ENCODE peak calls at places on chromosomes 11 and 22, in seven cellular contexts. H is A673, E is A549, P is lower lobe of right lung, Y is breast epithelium, L is spleen, B is upper lobe of right lung. G is an unnamed sample.

GRCh38 chr11:61354208-61354607 is 7.5 kb downstream of the CYB561A3 start:
- DNase-seq in H (no peak), E (no peak), P (no peak), Y (no peak), L (peak; percentile 13), B (no peak), G (no peak)

GRCh38 chr11:131907371-131907770 is 537.0 kb downstream of the NTM start:
- DNase-seq in H (peak; percentile 31), E (no peak), P (no peak), Y (no peak), L (no peak), B (no peak), G (no peak)

GRCh38 chr11:128549256-128549944 is 38.0 kb downstream of the ETS1 start:
- DNase-seq in H (no peak), E (no peak), P (no peak), Y (no peak), L (peak; percentile 81), B (no peak), G (peak; percentile 93)

GRCh38 chr11:11798586-11799438 is 43.0 kb upstream of the USP47 start:
- DNase-seq in H (peak; percentile 75), E (peak; percentile 77), P (peak; percentile 86), Y (peak; percentile 74), L (peak; percentile 92), B (peak; percentile 89), G (peak; percentile 89)

GRCh38 chr22:42622061-42622710 is 7.5 kb upstream of the POLDIP3 start:
- DNase-seq in H (no peak), E (no peak), P (no peak), Y (no peak), L (no peak), B (no peak), G (no peak)

GRCh38 chr11:126700773-126701554 is 299.6 kb downstream of the KIRREL3 start:
- DNase-seq in H (no peak), E (no peak), P (no peak), Y (no peak), L (no peak), B (no peak), G (no peak)

GRCh38 chr11:123145220-123145619 is 49.8 kb downstream of the CLMP start:
- DNase-seq in H (no peak), E (peak; percentile 94), P (no peak), Y (no peak), L (no peak), B (peak; percentile 68), G (peak; percentile 75)

GRCh38 chr11:5831196-5831829 is 10.4 kb downstream of the OR52E6 start:
- DNase-seq in H (peak; percentile 9), E (no peak), P (no peak), Y (no peak), L (no peak), B (no peak), G (no peak)

GRCh38 chr22:29211066-29211841 is 5.6 kb downstream of the EMID1 start:
- DNase-seq in H (no peak), E (no peak), P (no peak), Y (no peak), L (no peak), B (no peak), G (no peak)

GRCh38 chr11:12860827-12861226 is 148.3 kb upstream of the RASSF10 start:
- DNase-seq in H (no peak), E (no peak), P (no peak), Y (no peak), L (no peak), B (no peak), G (no peak)

GRCh38 chr11:69411257-69411924 is 70.1 kb upstream of the LINC01488 start:
- DNase-seq in H (no peak), E (no peak), P (no peak), Y (no peak), L (no peak), B (no peak), G (no peak)

GRCh38 chr11:57279131-57279530 is 42.1 kb upstream of the APLNR start:
- DNase-seq in H (no peak), E (no peak), P (no peak), Y (no peak), L (no peak), B (no peak), G (no peak)

GRCh38 chr11:25415793-25416192 is 916.1 kb upstream of the ANO3 start:
- DNase-seq in H (no peak), E (no peak), P (no peak), Y (no peak), L (no peak), B (no peak), G (no peak)

GRCh38 chr11:64306876-64307622 is 1.7 kb downstream of the ESRRA start:
- DNase-seq in H (no peak), E (peak; percentile 18), P (peak; percentile 74), Y (no peak), L (peak; percentile 87), B (peak; percentile 86), G (peak; percentile 79)

GRCh38 chr22:41444360-41445170 is 2.0 kb downstream of the TOB2 start:
- DNase-seq in H (peak; percentile 99), E (peak; percentile 77), P (peak; percentile 92), Y (peak; percentile 92), L (peak; percentile 95), B (peak; percentile 94), G (peak; percentile 96)

GRCh38 chr11:12674936-12675696 is 895 bp downstream of the TEAD1 start:
- DNase-seq in H (peak; percentile 67), E (no peak), P (peak; percentile 50), Y (peak; percentile 43), L (no peak), B (peak; percentile 70), G (peak; percentile 79)

GRCh38 chr22:39524089-39524752 is 3.9 kb downstream of the ATF4 start:
- DNase-seq in H (no peak), E (no peak), P (peak; percentile 42), Y (no peak), L (no peak), B (no peak), G (peak; percentile 62)

GRCh38 chr22:31337178-31337577 is 9.0 kb downstream of the PATZ1 start:
- DNase-seq in H (no peak), E (no peak), P (no peak), Y (peak; percentile 64), L (no peak), B (no peak), G (peak; percentile 83)

GRCh38 chr22:31133911-31134310 is 6.4 kb downstream of the PLA2G3 start:
- DNase-seq in H (no peak), E (no peak), P (no peak), Y (no peak), L (peak; percentile 70), B (no peak), G (no peak)

GRCh38 chr22:46250783-46251125 is 661 bp upstream of the CDPF1 start:
- DNase-seq in H (no peak), E (no peak), P (no peak), Y (no peak), L (no peak), B (no peak), G (no peak)

GRCh38 chr11:72752088-72752914 is at the start of gene ARAP1:
- DNase-seq in H (peak; percentile 86), E (peak; percentile 91), P (peak; percentile 85), Y (peak; percentile 52), L (peak; percentile 96), B (peak; percentile 91), G (peak; percentile 92)

GRCh38 chr11:117903505-117904382 is 25.5 kb downstream of the TMPRSS13 start:
- DNase-seq in H (no peak), E (no peak), P (no peak), Y (no peak), L (peak; percentile 54), B (no peak), G (no peak)

GRCh38 chr11:108324587-108324986 is 101.7 kb downstream of the ATM start:
- DNase-seq in H (peak; percentile 90), E (no peak), P (no peak), Y (no peak), L (no peak), B (no peak), G (no peak)

GRCh38 chr11:103109818-103110388 is 677 bp downstream of the DYNC2H1 start:
- DNase-seq in H (peak; percentile 55), E (no peak), P (no peak), Y (peak; percentile 21), L (peak; percentile 75), B (no peak), G (peak; percentile 49)

GRCh38 chr11:48880021-48880441 is 103.7 kb downstream of the TRIM51G start:
- DNase-seq in H (no peak), E (no peak), P (peak; percentile 24), Y (no peak), L (peak; percentile 58), B (peak; percentile 59), G (peak; percentile 59)

GRCh38 chr22:40654522-40655167 is 18.1 kb upstream of the MRTFA start:
- DNase-seq in H (peak; percentile 82), E (peak; percentile 41), P (no peak), Y (peak; percentile 37), L (no peak), B (no peak), G (no peak)

GRCh38 chr22:17087176-17088131 is 2.7 kb downstream of the IL17RA start:
- DNase-seq in H (no peak), E (no peak), P (no peak), Y (no peak), L (no peak), B (peak; percentile 30), G (no peak)

GRCh38 chr11:77724639-77725038 is 87.0 kb upstream of the CLNS1A start:
- DNase-seq in H (peak; percentile 49), E (no peak), P (no peak), Y (no peak), L (no peak), B (no peak), G (no peak)

GRCh38 chr11:7143908-7144307 is 55.1 kb downstream of the RBMXL2 start:
- DNase-seq in H (peak; percentile 8), E (no peak), P (no peak), Y (no peak), L (no peak), B (no peak), G (no peak)
- TF ChIP-seq CTCF in H (peak; percentile 43), E (peak; percentile 38), P (no peak), Y (peak; percentile 40), L (no peak), B (peak; percentile 11), G (peak; percentile 31)

DNA sequence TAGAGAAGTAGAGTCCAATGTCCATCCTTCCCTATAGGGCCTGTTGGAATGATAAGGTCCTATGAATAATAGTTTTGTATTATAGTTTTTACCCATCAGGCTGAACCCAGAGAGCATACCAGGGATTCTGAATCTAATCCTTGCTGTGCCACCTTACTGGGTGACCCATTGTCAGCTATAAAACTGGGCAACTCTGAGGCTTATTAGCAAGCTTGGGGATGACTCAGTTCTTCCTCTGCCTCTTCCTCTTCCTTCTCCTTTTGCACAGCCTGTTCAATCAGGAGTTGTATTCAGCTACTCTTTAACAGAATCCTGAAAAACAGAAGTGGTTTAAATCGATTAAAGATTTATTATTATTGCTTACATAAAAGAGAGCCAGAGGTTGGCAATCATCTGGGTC is 8.9 kb downstream of the HEPHL1 start:
- DNase-seq in H (no peak), E (no peak), P (no peak), Y (no peak), L (no peak), B (no peak), G (no peak)
- H3K27ac ChIP-seq in H (no peak overlapping the region), E (no peak overlapping the region), P (no peak overlapping the region), Y (no peak overlapping the region), L (no peak overlapping the region), B (no peak overlapping the region), G (no peak overlapping the region)

GRCh38 chr22:26822300-26822699 is 164.9 kb downstream of the MIAT start:
- DNase-seq in H (no peak), E (no peak), P (no peak), Y (no peak), L (no peak), B (no peak), G (no peak)
- TF ChIP-seq CTCF in H (no peak), E (peak; percentile 16), P (no peak), Y (no peak), L (no peak), B (no peak), G (no peak)

GRCh38 chr22:24284747-24285203 is 14.1 kb downstream of the SPECC1L start:
- DNase-seq in H (no peak), E (no peak), P (no peak), Y (no peak), L (no peak), B (no peak), G (no peak)
- H3K27ac ChIP-seq in H (no peak overlapping the region), E (no peak overlapping the region), P (no peak overlapping the region), Y (peak overlapping the region; percentile 29), L (no peak overlapping the region), B (peak overlapping the region; percentile 4), G (no peak overlapping the region)

G was measured in kidney.